ENCODE peak calls at places on chromosomes 2 and 18, in six cellular contexts. One of them, this sample, is unnamed.
A peak's percentile ranks its signal among the peaks of the same experiment; 100 is the strongest.

GRCh38 chr2:208488668-208489564 is 82.3 kb downstream of the PTH2R start:
- DNase-seq in K562: peak; percentile 64
- DNase-seq in HepG2: no peak
- DNase-seq in GM12891: no peak
- DNase-seq in GM12878: no peak
- DNase-seq in H1: no peak
- DNase-seq in this sample: no peak

GRCh38 chr2:110994250-110994961 is 126.3 kb upstream of the BCL2L11 start:
- DNase-seq in K562: no peak
- DNase-seq in HepG2: no peak
- DNase-seq in GM12891: no peak
- DNase-seq in GM12878: no peak
- DNase-seq in H1: no peak
- DNase-seq in this sample: no peak

GRCh38 chr2:158664987-158665386 is 130.1 kb upstream of the DAPL1 start:
- DNase-seq in K562: no peak
- DNase-seq in HepG2: no peak
- DNase-seq in GM12891: no peak
- DNase-seq in GM12878: no peak
- DNase-seq in H1: no peak
- DNase-seq in this sample: no peak

GRCh38 chr2:151237422-151238012 is 24.1 kb downstream of the RBM43 start:
- DNase-seq in K562: no peak
- DNase-seq in HepG2: no peak
- DNase-seq in GM12891: no peak
- DNase-seq in GM12878: no peak
- DNase-seq in H1: no peak
- DNase-seq in this sample: no peak

GRCh38 chr18:67517224-67517765 is 775 bp upstream of the DSEL start:
- DNase-seq in K562: no peak
- DNase-seq in HepG2: no peak
- DNase-seq in GM12891: no peak
- DNase-seq in GM12878: no peak
- DNase-seq in H1: no peak
- DNase-seq in this sample: no peak

GRCh38 chr2:108621689-108622681 is 87.7 kb downstream of the LIMS1 start:
- DNase-seq in K562: no peak
- DNase-seq in HepG2: no peak
- DNase-seq in GM12891: no peak
- DNase-seq in GM12878: no peak
- DNase-seq in H1: no peak
- DNase-seq in this sample: no peak

GRCh38 chr18:10190564-10190963 is 263.9 kb upstream of the APCDD1 start:
- DNase-seq in K562: no peak
- DNase-seq in HepG2: no peak
- DNase-seq in GM12891: no peak
- DNase-seq in GM12878: no peak
- DNase-seq in H1: no peak
- DNase-seq in this sample: no peak

GRCh38 chr2:74845991-74846390 is 12.1 kb downstream of the HK2 start:
- DNase-seq in K562: no peak
- DNase-seq in HepG2: no peak
- DNase-seq in GM12891: no peak
- DNase-seq in GM12878: no peak
- DNase-seq in H1: no peak
- DNase-seq in this sample: no peak

GRCh38 chr2:242038166-242038927 is 168.8 kb downstream of the RTP5 start:
- DNase-seq in K562: no peak
- DNase-seq in HepG2: peak; percentile 67
- DNase-seq in GM12891: no peak
- DNase-seq in GM12878: no peak
- DNase-seq in H1: no peak
- DNase-seq in this sample: no peak

GRCh38 chr2:71675296-71675695 is 221.9 kb downstream of the DYSF start:
- DNase-seq in K562: no peak
- DNase-seq in HepG2: no peak
- DNase-seq in GM12891: no peak
- DNase-seq in GM12878: no peak
- DNase-seq in H1: peak; percentile 43
- DNase-seq in this sample: no peak

GRCh38 chr18:37282386-37283037 is 283.1 kb downstream of the CELF4 start:
- DNase-seq in K562: peak; percentile 34
- DNase-seq in HepG2: peak; percentile 7
- DNase-seq in GM12891: no peak
- DNase-seq in GM12878: no peak
- DNase-seq in H1: no peak
- DNase-seq in this sample: no peak
- TF ChIP-seq TAF1 in K562: no peak
- TF ChIP-seq TAF1 in HepG2: no peak
- TF ChIP-seq TAF1 in GM12891: no peak
- TF ChIP-seq TAF1 in GM12878: no peak
- TF ChIP-seq TAF1 in H1: no peak
- TF ChIP-seq TAF1 in this sample: no peak

GRCh38 chr2:199461455-199462166 is 3.9 kb upstream of the SATB2 start:
- DNase-seq in K562: no peak
- DNase-seq in HepG2: no peak
- DNase-seq in GM12891: no peak
- DNase-seq in GM12878: no peak
- DNase-seq in H1: no peak
- DNase-seq in this sample: no peak

GRCh38 chr2:199463708-199464613 is 6.2 kb upstream of the SATB2 start:
- DNase-seq in K562: no peak
- DNase-seq in HepG2: no peak
- DNase-seq in GM12891: no peak
- DNase-seq in GM12878: no peak
- DNase-seq in H1: peak; percentile 66
- DNase-seq in this sample: no peak

GRCh38 chr2:199462167-199462976 is 4.6 kb upstream of the SATB2 start:
- DNase-seq in K562: no peak
- DNase-seq in HepG2: no peak
- DNase-seq in GM12891: peak; percentile 12
- DNase-seq in GM12878: no peak
- DNase-seq in H1: peak; percentile 78
- DNase-seq in this sample: no peak

GRCh38 chr2:199464614-199465352 is 7.0 kb upstream of the SATB2 start:
- DNase-seq in K562: no peak
- DNase-seq in HepG2: no peak
- DNase-seq in GM12891: no peak
- DNase-seq in GM12878: no peak
- DNase-seq in H1: no peak
- DNase-seq in this sample: no peak

GRCh38 chr2:199463000-199463692 is 5.4 kb upstream of the SATB2 start:
- DNase-seq in K562: no peak
- DNase-seq in HepG2: no peak
- DNase-seq in GM12891: peak; percentile 41
- DNase-seq in GM12878: no peak
- DNase-seq in H1: peak; percentile 91
- DNase-seq in this sample: no peak
- TF ChIP-seq POLR2AphosphoS5 in K562: no peak
- TF ChIP-seq POLR2AphosphoS5 in HepG2: no peak
- TF ChIP-seq POLR2AphosphoS5 in GM12891: no peak
- TF ChIP-seq POLR2AphosphoS5 in GM12878: no peak
- TF ChIP-seq POLR2AphosphoS5 in H1: no peak
- TF ChIP-seq POLR2AphosphoS5 in this sample: no peak

GRCh38 chr18:79800353-79801180 is 2.8 kb downstream of the KCNG2 start:
- DNase-seq in K562: no peak
- DNase-seq in HepG2: no peak
- DNase-seq in GM12891: no peak
- DNase-seq in GM12878: no peak
- DNase-seq in H1: no peak
- DNase-seq in this sample: no peak

GRCh38 chr18:79801217-79801616 is 3.5 kb downstream of the KCNG2 start:
- DNase-seq in K562: no peak
- DNase-seq in HepG2: no peak
- DNase-seq in GM12891: no peak
- DNase-seq in GM12878: no peak
- DNase-seq in H1: no peak
- DNase-seq in this sample: no peak

GRCh38 chr18:79798999-79799370 is 1.2 kb downstream of the KCNG2 start:
- DNase-seq in K562: no peak
- DNase-seq in HepG2: no peak
- DNase-seq in GM12891: no peak
- DNase-seq in GM12878: no peak
- DNase-seq in H1: peak; percentile 66
- DNase-seq in this sample: no peak

GRCh38 chr18:79798346-79798998 is 734 bp downstream of the KCNG2 start:
- DNase-seq in K562: no peak
- DNase-seq in HepG2: no peak
- DNase-seq in GM12891: no peak
- DNase-seq in GM12878: no peak
- DNase-seq in H1: peak; percentile 73
- DNase-seq in this sample: no peak

GRCh38 chr18:79799619-79800352 is 2.0 kb downstream of the KCNG2 start:
- DNase-seq in K562: no peak
- DNase-seq in HepG2: no peak
- DNase-seq in GM12891: no peak
- DNase-seq in GM12878: no peak
- DNase-seq in H1: no peak
- DNase-seq in this sample: no peak
- TF ChIP-seq TAF1 in K562: no peak
- TF ChIP-seq TAF1 in HepG2: no peak
- TF ChIP-seq TAF1 in GM12891: no peak
- TF ChIP-seq TAF1 in GM12878: no peak
- TF ChIP-seq TAF1 in H1: no peak
- TF ChIP-seq TAF1 in this sample: no peak

GRCh38 chr18:62258093-62258492 is 67.0 kb upstream of the TNFRSF11A start:
- DNase-seq in K562: no peak
- DNase-seq in HepG2: no peak
- DNase-seq in GM12891: no peak
- DNase-seq in GM12878: no peak
- DNase-seq in H1: no peak
- DNase-seq in this sample: no peak
- TF ChIP-seq POLR2AphosphoS5 in K562: no peak
- TF ChIP-seq POLR2AphosphoS5 in HepG2: no peak
- TF ChIP-seq POLR2AphosphoS5 in GM12891: no peak
- TF ChIP-seq POLR2AphosphoS5 in GM12878: no peak
- TF ChIP-seq POLR2AphosphoS5 in H1: no peak
- TF ChIP-seq POLR2AphosphoS5 in this sample: no peak

GRCh38 chr2:238236571-238236970 is 3.3 kb downstream of the HES6 start:
- DNase-seq in K562: no peak
- DNase-seq in HepG2: no peak
- DNase-seq in GM12891: no peak
- DNase-seq in GM12878: no peak
- DNase-seq in H1: no peak
- DNase-seq in this sample: no peak
- TF ChIP-seq TAF1 in K562: no peak
- TF ChIP-seq TAF1 in HepG2: no peak
- TF ChIP-seq TAF1 in GM12891: no peak
- TF ChIP-seq TAF1 in GM12878: no peak
- TF ChIP-seq TAF1 in H1: no peak
- TF ChIP-seq TAF1 in this sample: no peak

GRCh38 chr18:22168360-22168921 is 948 bp upstream of the GATA6 start:
- DNase-seq in K562: peak; percentile 59
- DNase-seq in HepG2: peak; percentile 28
- DNase-seq in GM12891: no peak
- DNase-seq in GM12878: no peak
- DNase-seq in H1: peak; percentile 58
- DNase-seq in this sample: no peak

GRCh38 chr18:22170421-22171262 is 1.3 kb downstream of the GATA6 start:
- DNase-seq in K562: no peak
- DNase-seq in HepG2: peak; percentile 13
- DNase-seq in GM12891: no peak
- DNase-seq in GM12878: no peak
- DNase-seq in H1: peak; percentile 71
- DNase-seq in this sample: no peak

GRCh38 chr18:22169889-22170420 is 566 bp downstream of the GATA6 start:
- DNase-seq in K562: peak; percentile 38
- DNase-seq in HepG2: peak; percentile 7
- DNase-seq in GM12891: no peak
- DNase-seq in GM12878: no peak
- DNase-seq in H1: no peak
- DNase-seq in this sample: no peak

GRCh38 chr18:22167471-22168151 is 1.8 kb upstream of the GATA6 start:
- DNase-seq in K562: no peak
- DNase-seq in HepG2: no peak
- DNase-seq in GM12891: no peak
- DNase-seq in GM12878: no peak
- DNase-seq in H1: peak; percentile 64
- DNase-seq in this sample: no peak

GRCh38 chr18:22169011-22169888 is at the start of gene GATA6:
- DNase-seq in K562: peak; percentile 80
- DNase-seq in HepG2: peak; percentile 84
- DNase-seq in GM12891: peak; percentile 63
- DNase-seq in GM12878: no peak
- DNase-seq in H1: peak; percentile 87
- DNase-seq in this sample: peak; percentile 48
- TF ChIP-seq POLR2AphosphoS5 in K562: no peak
- TF ChIP-seq POLR2AphosphoS5 in HepG2: peak; percentile 36
- TF ChIP-seq POLR2AphosphoS5 in GM12891: no peak
- TF ChIP-seq POLR2AphosphoS5 in GM12878: no peak
- TF ChIP-seq POLR2AphosphoS5 in H1: no peak
- TF ChIP-seq POLR2AphosphoS5 in this sample: no peak

GRCh38 chr2:19256239-19256638 is 102.2 kb downstream of the OSR1 start:
- DNase-seq in K562: no peak
- DNase-seq in HepG2: no peak
- DNase-seq in GM12891: no peak
- DNase-seq in GM12878: no peak
- DNase-seq in H1: no peak
- DNase-seq in this sample: no peak
- TF ChIP-seq TAF1 in K562: no peak
- TF ChIP-seq TAF1 in HepG2: no peak
- TF ChIP-seq TAF1 in GM12891: no peak
- TF ChIP-seq TAF1 in GM12878: no peak
- TF ChIP-seq TAF1 in H1: no peak
- TF ChIP-seq TAF1 in this sample: no peak

GRCh38 chr2:127651381-127651809 is 5.4 kb downstream of the GPR17 start:
- DNase-seq in K562: no peak
- DNase-seq in HepG2: no peak
- DNase-seq in GM12891: no peak
- DNase-seq in GM12878: no peak
- DNase-seq in H1: no peak
- DNase-seq in this sample: no peak

GRCh38 chr2:127649684-127650040 is 3.7 kb downstream of the GPR17 start:
- DNase-seq in K562: peak; percentile 78
- DNase-seq in HepG2: peak; percentile 86
- DNase-seq in GM12891: peak; percentile 79
- DNase-seq in GM12878: peak; percentile 7
- DNase-seq in H1: peak; percentile 95
- DNase-seq in this sample: peak; percentile 75

GRCh38 chr2:127649100-127649611 is 3.2 kb downstream of the GPR17 start:
- DNase-seq in K562: no peak
- DNase-seq in HepG2: no peak
- DNase-seq in GM12891: no peak
- DNase-seq in GM12878: no peak
- DNase-seq in H1: no peak
- DNase-seq in this sample: no peak

GRCh38 chr2:127650785-127651380 is 4.9 kb downstream of the GPR17 start:
- DNase-seq in K562: no peak
- DNase-seq in HepG2: no peak
- DNase-seq in GM12891: no peak
- DNase-seq in GM12878: no peak
- DNase-seq in H1: no peak
- DNase-seq in this sample: no peak

GRCh38 chr2:127650041-127650784 is 4.3 kb downstream of the GPR17 start:
- DNase-seq in K562: no peak
- DNase-seq in HepG2: peak; percentile 36
- DNase-seq in GM12891: no peak
- DNase-seq in GM12878: no peak
- DNase-seq in H1: no peak
- DNase-seq in this sample: no peak
- TF ChIP-seq POLR2AphosphoS5 in K562: no peak
- TF ChIP-seq POLR2AphosphoS5 in HepG2: no peak
- TF ChIP-seq POLR2AphosphoS5 in GM12891: no peak
- TF ChIP-seq POLR2AphosphoS5 in GM12878: no peak
- TF ChIP-seq POLR2AphosphoS5 in H1: no peak
- TF ChIP-seq POLR2AphosphoS5 in this sample: no peak

This sample was measured in GM12892.